ENCODE peak calls at places on chromosomes 13 and 19, in five cellular contexts. P, X, I, C and F are unnamed samples.

GRCh38 chr13:100106005-100106404 is 17.1 kb downstream of the PCCA start:
- DNase-seq in P (no peak), X (peak; percentile 29), I (no peak), C (no peak), F (no peak)

GRCh38 chr19:33392341-33393285 is 19.1 kb downstream of the CEBPG start:
- DNase-seq in P (no peak), X (no peak), I (no peak), C (no peak), F (no peak)

GRCh38 chr13:67554746-67555452 is 324.8 kb upstream of the PCDH9 start:
- DNase-seq in P (no peak), X (peak; percentile 65), I (no peak), C (no peak), F (no peak)

GRCh38 chr13:48579167-48579918 is 46.5 kb upstream of the RCBTB2 start:
- DNase-seq in P (no peak), X (no peak), I (no peak), C (no peak), F (no peak)

GRCh38 chr19:49915271-49915670 is 13.7 kb upstream of the ATF5 start:
- DNase-seq in P (no peak), X (no peak), I (no peak), C (no peak), F (no peak)

GRCh38 chr13:29753593-29754485 is 96.6 kb downstream of the UBL3 start:
- DNase-seq in P (no peak), X (peak; percentile 48), I (no peak), C (peak; percentile 49), F (no peak)

GRCh38 chr19:10568444-10568825 is 344 bp downstream of the CDKN2D start:
- DNase-seq in P (no peak), X (no peak), I (no peak), C (no peak), F (no peak)

GRCh38 chr19:50725218-50725931 is 2.2 kb downstream of the CLEC11A start:
- DNase-seq in P (no peak), X (no peak), I (no peak), C (peak; percentile 13), F (no peak)

GRCh38 chr13:67518785-67519184 is 288.6 kb upstream of the PCDH9 start:
- DNase-seq in P (no peak), X (no peak), I (no peak), C (no peak), F (no peak)

GRCh38 chr13:21075303-21076264 is 14.2 kb upstream of the LATS2 start:
- DNase-seq in P (no peak), X (no peak), I (peak; percentile 76), C (no peak), F (no peak)

GRCh38 chr13:23180711-23181110 is at the start of gene SGCG:
- DNase-seq in P (no peak), X (no peak), I (no peak), C (peak; percentile 46), F (no peak)

GRCh38 chr13:106036870-106037269 is 498.6 kb downstream of the EFNB2 start:
- DNase-seq in P (no peak), X (no peak), I (no peak), C (no peak), F (no peak)